ENCODE peak calls at places on chromosome 9, in nine cellular contexts. M is endothelial cell of umbilical vein; Y is fibroblast of lung; T is RWPE2; X is endodermal cell; I is uterus; V is tibial nerve; O is testis; A is CD8-positive, alpha-beta T cell. R is an unnamed sample.

GRCh38 chr9:126471084-126471611 is 142.6 kb upstream of the LMX1B start:
- DNase-seq in I (no peak), T (no peak), O (peak; percentile 61), Y (peak; percentile 60), A (peak; percentile 84), V (peak; percentile 64), X (no peak), M (peak; percentile 13), R (no peak)

GRCh38 chr9:104936291-104936690 is 8.3 kb upstream of the ABCA1 start:
- DNase-seq in A (no peak), V (no peak), T (no peak), I (no peak), Y (no peak), M (no peak), O (no peak), X (no peak), R (no peak)

GRCh38 chr9:92325269-92325990 is at the start of the genes CENPP and NOL8:
- DNase-seq in O (peak; percentile 94), Y (peak; percentile 90), A (peak; percentile 87), X (peak; percentile 93), M (peak; percentile 93), V (peak; percentile 67), T (peak; percentile 82), I (peak; percentile 80), R (peak; percentile 84)

GRCh38 chr9:20658677-20659473 is 25.2 kb upstream of the FOCAD start:
- DNase-seq in O (no peak), V (no peak), I (no peak), X (peak; percentile 69), Y (peak; percentile 23), T (no peak), A (no peak), M (peak; percentile 24), R (no peak)

GRCh38 chr9:104494808-104495207 is 9.3 kb upstream of the OR13F1 start:
- DNase-seq in O (no peak), X (no peak), M (no peak), I (no peak), Y (no peak), A (no peak), V (no peak), T (no peak), R (no peak)

GRCh38 chr9:84145031-84145430 is 164.4 kb downstream of the RMI1 start:
- DNase-seq in O (no peak), Y (no peak), X (no peak), A (no peak), V (no peak), T (no peak), M (no peak), I (no peak), R (no peak)

GRCh38 chr9:112020680-112021596 is 124.3 kb downstream of the UGCG start:
- DNase-seq in Y (peak; percentile 79), A (no peak), V (no peak), M (peak; percentile 74), I (no peak), X (peak; percentile 10), O (no peak), T (no peak), R (no peak)

GRCh38 chr9:112404367-112404979 is 24.6 kb downstream of the HSDL2 start:
- DNase-seq in Y (peak; percentile 57), V (no peak), O (no peak), T (no peak), X (no peak), M (no peak), I (no peak), A (no peak), R (no peak)

GRCh38 chr9:120723547-120723946 is 9.3 kb upstream of the MEGF9 start:
- DNase-seq in X (no peak), A (no peak), V (no peak), Y (peak; percentile 82), M (no peak), O (no peak), I (no peak), T (no peak), R (peak; percentile 52)

GRCh38 chr9:79053613-79054012 is 518.2 kb upstream of the TLE4 start:
- DNase-seq in Y (peak; percentile 65), O (no peak), V (no peak), I (no peak), A (no peak), X (no peak), T (no peak), M (no peak), R (no peak)

GRCh38 chr9:16485575-16486321 is 384.7 kb downstream of the BNC2 start:
- DNase-seq in X (peak; percentile 92), Y (no peak), M (no peak), T (no peak), O (no peak), I (no peak), A (no peak), V (no peak), R (no peak)

GRCh38 chr9:113956901-113957777 is 81.0 kb downstream of the ZNF618 start:
- DNase-seq in X (peak; percentile 47), Y (peak; percentile 54), I (no peak), T (no peak), M (peak; percentile 50), V (no peak), O (no peak), A (no peak), R (peak; percentile 11)

GRCh38 chr9:88809371-88809770 is 181.9 kb upstream of the S1PR3 start:
- DNase-seq in Y (no peak), I (no peak), X (peak; percentile 20), T (no peak), O (no peak), A (no peak), V (no peak), M (peak; percentile 59), R (no peak)

GRCh38 chr9:112268421-112268820 is 65.0 kb downstream of the PTBP3 start:
- DNase-seq in T (no peak), O (no peak), Y (no peak), V (no peak), A (no peak), M (no peak), X (no peak), I (no peak), R (no peak)

GRCh38 chr9:137733429-137733828 is 114.6 kb downstream of the EHMT1 start:
- DNase-seq in X (no peak), Y (no peak), I (no peak), T (no peak), O (no peak), M (no peak), V (no peak), A (no peak), R (no peak)

GRCh38 chr9:134634667-134635230 is 6.9 kb upstream of the COL5A1 start:
- DNase-seq in A (no peak), X (peak; percentile 24), I (no peak), Y (no peak), V (peak; percentile 4), M (no peak), T (peak; percentile 38), O (no peak), R (no peak)

GRCh38 chr9:117412006-117412715 is 2.7 kb downstream of the ASTN2 start:
- DNase-seq in V (no peak), O (no peak), T (no peak), M (no peak), A (no peak), X (peak; percentile 71), Y (no peak), I (no peak), R (no peak)

GRCh38 chr9:123727332-123727731 is 202.6 kb downstream of the DENND1A start:
- DNase-seq in Y (no peak), T (no peak), O (no peak), M (no peak), X (no peak), A (no peak), I (no peak), V (no peak), R (no peak)

GRCh38 chr9:107170801-107171200 is 112.3 kb upstream of the RAD23B start:
- DNase-seq in M (no peak), O (no peak), X (no peak), I (no peak), V (no peak), T (no peak), A (no peak), Y (no peak), R (no peak)

GRCh38 chr9:37325778-37326177 is 96.7 kb upstream of the GRHPR start:
- DNase-seq in A (no peak), M (no peak), T (no peak), I (no peak), O (no peak), X (no peak), V (no peak), Y (no peak), R (no peak)

GRCh38 chr9:37329576-37329975 is 92.9 kb upstream of the GRHPR start:
- DNase-seq in I (no peak), O (no peak), M (peak; percentile 38), X (no peak), A (no peak), T (no peak), V (no peak), Y (peak; percentile 13), R (peak; percentile 15)

GRCh38 chr9:37328561-37329227 is 93.8 kb upstream of the GRHPR start:
- DNase-seq in O (no peak), M (no peak), A (no peak), T (no peak), I (no peak), V (no peak), X (no peak), Y (no peak), R (no peak)

GRCh38 chr9:37324691-37325490 is 97.6 kb upstream of the GRHPR start:
- DNase-seq in O (no peak), T (no peak), I (no peak), V (no peak), X (no peak), M (no peak), A (no peak), Y (no peak), R (no peak)

GRCh38 chr9:37327553-37327952 is 94.9 kb upstream of the GRHPR start:
- DNase-seq in M (no peak), O (no peak), A (no peak), Y (no peak), V (no peak), T (no peak), X (no peak), I (no peak), R (no peak)
- H3K4me3 ChIP-seq in M (no peak overlapping the region), O (no peak overlapping the region), A (no peak overlapping the region), Y (no peak overlapping the region), V (no peak overlapping the region), T (no peak overlapping the region), X (no peak overlapping the region), I (no peak overlapping the region), R (no peak overlapping the region)

GRCh38 chr9:71937898-71938297 is 26.5 kb downstream of the C9orf85 start:
- DNase-seq in T (no peak), X (no peak), M (no peak), Y (no peak), A (no peak), V (no peak), I (no peak), O (no peak), R (no peak)
- H3K27ac ChIP-seq in T (no peak overlapping the region), X (no peak overlapping the region), M (no peak overlapping the region), Y (no peak overlapping the region), A (no peak overlapping the region), V (no peak overlapping the region), I (peak overlapping the region; percentile 61), O (no peak overlapping the region), R (no peak overlapping the region)

GRCh38 chr9:128370752-128371621 is at the start of gene URM1:
- DNase-seq in A (peak; percentile 97), M (peak; percentile 98), O (peak; percentile 97), I (peak; percentile 96), V (peak; percentile 87), Y (peak; percentile 98), T (peak; percentile 95), X (peak; percentile 98), R (peak; percentile 96)
- TF ChIP-seq CTCF in A (no peak), M (no peak), O (no peak), I (no peak), V (peak; percentile 27), Y (no peak), T (peak; percentile 17), X (peak; percentile 27), R (peak; percentile 11)

GRCh38 chr9:98974994-98975712 is 31.4 kb downstream of the COL15A1 start:
- DNase-seq in X (peak; percentile 98), Y (peak; percentile 62), T (no peak), M (peak; percentile 58), I (peak; percentile 92), V (peak; percentile 79), A (peak; percentile 67), O (peak; percentile 90), R (peak; percentile 68)
- H3K4me3 ChIP-seq in X (no peak overlapping the region), Y (peak overlapping the region; percentile 47), T (no peak overlapping the region), M (no peak overlapping the region), I (no peak overlapping the region), V (peak overlapping the region; percentile 32), A (peak overlapping the region; percentile 33), O (no peak overlapping the region), R (peak overlapping the region; percentile 36)